ENCODE peak calls at places on chromosomes 2 and 18, in ten cellular contexts. One of them, this sample, is unnamed.

GRCh38 chr2:62221141-62221540 is 25.2 kb downstream of the B3GNT2 start:
- DNase-seq in fibroblast of villous mesenchyme: peak
- DNase-seq in endodermal cell: no peak
- DNase-seq in gastrocnemius medialis: no peak
- DNase-seq in HCT116: no peak
- DNase-seq in heart left ventricle: no peak
- DNase-seq in esophagus squamous epithelium: no peak
- DNase-seq in cardiac fibroblast: peak
- DNase-seq in Panc1: no peak
- DNase-seq in astrocyte: peak
- DNase-seq in this sample: no peak

GRCh38 chr2:28438532-28439063 is 45.9 kb downstream of the FOSL2 start:
- DNase-seq in fibroblast of villous mesenchyme: no peak
- DNase-seq in endodermal cell: no peak
- DNase-seq in gastrocnemius medialis: no peak
- DNase-seq in HCT116: no peak
- DNase-seq in heart left ventricle: no peak
- DNase-seq in esophagus squamous epithelium: no peak
- DNase-seq in cardiac fibroblast: no peak
- DNase-seq in Panc1: no peak
- DNase-seq in astrocyte: no peak
- DNase-seq in this sample: no peak

GRCh38 chr2:24822049-24822706 is 29.0 kb downstream of the CENPO start:
- DNase-seq in fibroblast of villous mesenchyme: no peak
- DNase-seq in endodermal cell: peak
- DNase-seq in gastrocnemius medialis: no peak
- DNase-seq in HCT116: no peak
- DNase-seq in heart left ventricle: no peak
- DNase-seq in esophagus squamous epithelium: no peak
- DNase-seq in cardiac fibroblast: no peak
- DNase-seq in Panc1: no peak
- DNase-seq in astrocyte: no peak
- DNase-seq in this sample: no peak

GRCh38 chr2:46072146-46072820 is 224.9 kb upstream of the EPAS1 start:
- DNase-seq in fibroblast of villous mesenchyme: peak
- DNase-seq in endodermal cell: no peak
- DNase-seq in gastrocnemius medialis: no peak
- DNase-seq in HCT116: no peak
- DNase-seq in heart left ventricle: no peak
- DNase-seq in esophagus squamous epithelium: no peak
- DNase-seq in cardiac fibroblast: peak
- DNase-seq in Panc1: no peak
- DNase-seq in astrocyte: peak
- DNase-seq in this sample: no peak

GRCh38 chr2:118687698-118688097 is 159.8 kb downstream of the EN1 start:
- DNase-seq in fibroblast of villous mesenchyme: no peak
- DNase-seq in endodermal cell: no peak
- DNase-seq in gastrocnemius medialis: no peak
- DNase-seq in HCT116: no peak
- DNase-seq in heart left ventricle: no peak
- DNase-seq in esophagus squamous epithelium: no peak
- DNase-seq in cardiac fibroblast: no peak
- DNase-seq in Panc1: no peak
- DNase-seq in astrocyte: peak
- DNase-seq in this sample: no peak

GRCh38 chr2:136129601-136130000 is 11.7 kb upstream of the CXCR4 start:
- DNase-seq in fibroblast of villous mesenchyme: no peak
- DNase-seq in endodermal cell: no peak
- DNase-seq in gastrocnemius medialis: no peak
- DNase-seq in HCT116: no peak
- DNase-seq in heart left ventricle: no peak
- DNase-seq in esophagus squamous epithelium: no peak
- DNase-seq in cardiac fibroblast: no peak
- DNase-seq in Panc1: no peak
- DNase-seq in astrocyte: no peak
- DNase-seq in this sample: no peak

GRCh38 chr18:74748809-74749208 is 151.1 kb downstream of the ZNF407 start:
- DNase-seq in fibroblast of villous mesenchyme: no peak
- DNase-seq in endodermal cell: peak
- DNase-seq in gastrocnemius medialis: no peak
- DNase-seq in HCT116: no peak
- DNase-seq in heart left ventricle: no peak
- DNase-seq in esophagus squamous epithelium: no peak
- DNase-seq in cardiac fibroblast: no peak
- DNase-seq in Panc1: no peak
- DNase-seq in astrocyte: no peak
- DNase-seq in this sample: no peak

GRCh38 chr18:55404811-55405654 is 183.0 kb downstream of the TCF4 start:
- DNase-seq in fibroblast of villous mesenchyme: peak
- DNase-seq in endodermal cell: no peak
- DNase-seq in gastrocnemius medialis: no peak
- DNase-seq in HCT116: no peak
- DNase-seq in heart left ventricle: no peak
- DNase-seq in esophagus squamous epithelium: no peak
- DNase-seq in cardiac fibroblast: peak
- DNase-seq in Panc1: no peak
- DNase-seq in astrocyte: no peak
- DNase-seq in this sample: no peak

DNA sequence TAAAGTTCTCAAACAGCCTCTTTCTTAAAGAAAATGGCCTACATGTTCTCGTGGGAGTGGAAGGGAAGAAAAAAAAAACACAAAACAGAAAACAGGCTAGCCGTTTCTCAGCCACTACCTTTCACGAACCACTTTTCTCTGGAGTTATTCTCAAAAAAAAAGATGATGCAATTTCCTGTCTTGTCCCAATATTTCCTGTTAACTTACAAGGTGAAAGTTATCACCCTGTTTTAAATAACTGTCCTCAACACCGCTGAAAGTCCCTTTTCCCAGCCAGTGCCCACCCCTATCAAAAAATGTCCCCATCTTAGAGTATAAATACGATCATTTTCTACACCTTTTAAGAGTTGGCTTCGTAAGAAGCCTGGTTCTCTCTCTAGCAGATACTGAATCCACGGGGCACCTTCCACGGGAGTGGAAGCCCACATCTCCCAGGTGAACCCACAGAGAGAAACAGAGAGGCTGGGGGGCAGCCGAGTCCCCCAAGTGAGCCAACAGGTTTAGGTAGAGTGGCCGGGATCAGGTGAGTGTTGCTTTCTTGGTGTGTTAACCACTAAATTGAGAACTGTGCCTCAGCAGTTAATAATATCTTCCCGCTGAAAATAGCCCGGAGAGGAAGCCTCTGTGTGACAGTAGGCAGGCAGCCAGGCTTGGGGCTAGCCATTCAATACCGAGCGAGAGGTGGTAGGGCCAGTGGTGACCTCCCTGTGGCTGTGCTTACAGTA is 15.9 kb downstream of the SMAD7 start:
- DNase-seq in fibroblast of villous mesenchyme: peak
- DNase-seq in endodermal cell: no peak
- DNase-seq in gastrocnemius medialis: peak
- DNase-seq in HCT116: no peak
- DNase-seq in heart left ventricle: peak
- DNase-seq in esophagus squamous epithelium: no peak
- DNase-seq in cardiac fibroblast: peak
- DNase-seq in Panc1: no peak
- DNase-seq in astrocyte: no peak
- DNase-seq in this sample: no peak
- H3K4me3 ChIP-seq in fibroblast of villous mesenchyme: no peak
- H3K4me3 ChIP-seq in endodermal cell: no peak
- H3K4me3 ChIP-seq in gastrocnemius medialis: peak
- H3K4me3 ChIP-seq in HCT116: no peak
- H3K4me3 ChIP-seq in heart left ventricle: no peak
- H3K4me3 ChIP-seq in esophagus squamous epithelium: peak
- H3K4me3 ChIP-seq in cardiac fibroblast: peak
- H3K4me3 ChIP-seq in Panc1: no peak
- H3K4me3 ChIP-seq in astrocyte: no peak
- H3K4me3 ChIP-seq in this sample: peak

GRCh38 chr2:99697811-99698568 is 208.2 kb upstream of the REV1 start:
- DNase-seq in fibroblast of villous mesenchyme: peak
- DNase-seq in endodermal cell: no peak
- DNase-seq in gastrocnemius medialis: no peak
- DNase-seq in HCT116: no peak
- DNase-seq in heart left ventricle: peak
- DNase-seq in esophagus squamous epithelium: no peak
- DNase-seq in cardiac fibroblast: peak
- DNase-seq in Panc1: no peak
- DNase-seq in astrocyte: peak
- DNase-seq in this sample: no peak
- H3K4me3 ChIP-seq in fibroblast of villous mesenchyme: no peak
- H3K4me3 ChIP-seq in endodermal cell: no peak
- H3K4me3 ChIP-seq in gastrocnemius medialis: no peak
- H3K4me3 ChIP-seq in HCT116: no peak
- H3K4me3 ChIP-seq in heart left ventricle: no peak
- H3K4me3 ChIP-seq in esophagus squamous epithelium: no peak
- H3K4me3 ChIP-seq in cardiac fibroblast: no peak
- H3K4me3 ChIP-seq in Panc1: no peak
- H3K4me3 ChIP-seq in astrocyte: no peak
- H3K4me3 ChIP-seq in this sample: no peak

GRCh38 chr2:96927420-96928171 is 57.7 kb upstream of the SEMA4C start:
- DNase-seq in fibroblast of villous mesenchyme: peak
- DNase-seq in endodermal cell: no peak
- DNase-seq in gastrocnemius medialis: peak
- DNase-seq in HCT116: no peak
- DNase-seq in heart left ventricle: peak
- DNase-seq in esophagus squamous epithelium: no peak
- DNase-seq in cardiac fibroblast: peak
- DNase-seq in Panc1: no peak
- DNase-seq in astrocyte: peak
- DNase-seq in this sample: peak
- H3K4me3 ChIP-seq in fibroblast of villous mesenchyme: peak
- H3K4me3 ChIP-seq in endodermal cell: no peak
- H3K4me3 ChIP-seq in gastrocnemius medialis: peak
- H3K4me3 ChIP-seq in HCT116: no peak
- H3K4me3 ChIP-seq in heart left ventricle: no peak
- H3K4me3 ChIP-seq in esophagus squamous epithelium: peak
- H3K4me3 ChIP-seq in cardiac fibroblast: no peak
- H3K4me3 ChIP-seq in Panc1: no peak
- H3K4me3 ChIP-seq in astrocyte: no peak
- H3K4me3 ChIP-seq in this sample: peak

DNA sequence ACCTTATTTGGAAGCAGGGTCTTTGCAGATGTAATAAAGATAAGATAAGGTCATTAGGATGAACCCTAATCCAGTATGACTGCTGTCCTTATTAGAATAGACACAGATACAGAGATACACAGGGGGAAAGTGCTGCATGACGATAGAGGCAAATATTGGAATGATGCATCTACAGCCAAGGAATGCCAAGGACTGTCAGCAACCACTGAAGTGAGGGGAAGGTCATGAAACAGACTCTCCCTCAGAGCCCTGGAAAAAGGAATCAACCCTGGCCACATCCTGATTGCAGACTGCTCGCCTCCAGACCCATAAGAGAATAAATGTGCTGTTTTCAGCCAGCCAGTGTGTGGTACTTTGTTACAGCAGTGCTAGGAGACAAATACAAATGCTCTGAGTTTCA is 14.8 kb downstream of the TMEM237 start:
- DNase-seq in fibroblast of villous mesenchyme: no peak
- DNase-seq in endodermal cell: no peak
- DNase-seq in gastrocnemius medialis: no peak
- DNase-seq in HCT116: no peak
- DNase-seq in heart left ventricle: no peak
- DNase-seq in esophagus squamous epithelium: no peak
- DNase-seq in cardiac fibroblast: no peak
- DNase-seq in Panc1: no peak
- DNase-seq in astrocyte: peak
- DNase-seq in this sample: no peak
- H3K4me3 ChIP-seq in fibroblast of villous mesenchyme: no peak
- H3K4me3 ChIP-seq in endodermal cell: no peak
- H3K4me3 ChIP-seq in gastrocnemius medialis: no peak
- H3K4me3 ChIP-seq in HCT116: no peak
- H3K4me3 ChIP-seq in heart left ventricle: no peak
- H3K4me3 ChIP-seq in esophagus squamous epithelium: no peak
- H3K4me3 ChIP-seq in cardiac fibroblast: no peak
- H3K4me3 ChIP-seq in Panc1: no peak
- H3K4me3 ChIP-seq in astrocyte: no peak
- H3K4me3 ChIP-seq in this sample: no peak

GRCh38 chr2:240503848-240504247 is 53.9 kb downstream of the ANKMY1 start:
- DNase-seq in fibroblast of villous mesenchyme: no peak
- DNase-seq in endodermal cell: peak
- DNase-seq in gastrocnemius medialis: no peak
- DNase-seq in HCT116: no peak
- DNase-seq in heart left ventricle: no peak
- DNase-seq in esophagus squamous epithelium: no peak
- DNase-seq in cardiac fibroblast: no peak
- DNase-seq in Panc1: no peak
- DNase-seq in astrocyte: no peak
- DNase-seq in this sample: peak
- H3K4me3 ChIP-seq in fibroblast of villous mesenchyme: no peak
- H3K4me3 ChIP-seq in endodermal cell: no peak
- H3K4me3 ChIP-seq in gastrocnemius medialis: no peak
- H3K4me3 ChIP-seq in HCT116: no peak
- H3K4me3 ChIP-seq in heart left ventricle: no peak
- H3K4me3 ChIP-seq in esophagus squamous epithelium: no peak
- H3K4me3 ChIP-seq in cardiac fibroblast: no peak
- H3K4me3 ChIP-seq in Panc1: no peak
- H3K4me3 ChIP-seq in astrocyte: no peak
- H3K4me3 ChIP-seq in this sample: no peak

GRCh38 chr2:75146221-75146902 is 53.0 kb downstream of the TACR1 start:
- DNase-seq in fibroblast of villous mesenchyme: no peak
- DNase-seq in endodermal cell: no peak
- DNase-seq in gastrocnemius medialis: no peak
- DNase-seq in HCT116: no peak
- DNase-seq in heart left ventricle: no peak
- DNase-seq in esophagus squamous epithelium: no peak
- DNase-seq in cardiac fibroblast: no peak
- DNase-seq in Panc1: no peak
- DNase-seq in astrocyte: no peak
- DNase-seq in this sample: no peak
- H3K4me3 ChIP-seq in fibroblast of villous mesenchyme: no peak
- H3K4me3 ChIP-seq in endodermal cell: no peak
- H3K4me3 ChIP-seq in gastrocnemius medialis: no peak
- H3K4me3 ChIP-seq in HCT116: no peak
- H3K4me3 ChIP-seq in heart left ventricle: no peak
- H3K4me3 ChIP-seq in esophagus squamous epithelium: no peak
- H3K4me3 ChIP-seq in cardiac fibroblast: no peak
- H3K4me3 ChIP-seq in Panc1: no peak
- H3K4me3 ChIP-seq in astrocyte: no peak
- H3K4me3 ChIP-seq in this sample: no peak